ENCODE peak calls at places on chromosomes 2 and 18, in nine cellular contexts. One of them, this sample, is unnamed.

GRCh38 chr18:44786697-44787096 is 106.0 kb downstream of the SETBP1 start:
- DNase-seq in Peyer's patch: no peak
- DNase-seq in heart left ventricle: no peak
- DNase-seq in SK-N-MC: no peak
- DNase-seq in fibroblast of pulmonary artery: no peak
- DNase-seq in sigmoid colon: no peak
- DNase-seq in mesendoderm: no peak
- DNase-seq in A549: no peak
- DNase-seq in uterus: no peak
- DNase-seq in this sample: no peak

GRCh38 chr2:27304488-27305240 is 3.6 kb downstream of the UCN start:
- DNase-seq in sigmoid colon: no peak
- DNase-seq in fibroblast of pulmonary artery: no peak
- DNase-seq in uterus: no peak
- DNase-seq in SK-N-MC: no peak
- DNase-seq in A549: no peak
- DNase-seq in heart left ventricle: no peak
- DNase-seq in Peyer's patch: no peak
- DNase-seq in mesendoderm: no peak
- DNase-seq in this sample: no peak

GRCh38 chr18:616380-616995 is 19.7 kb downstream of the CLUL1 start:
- DNase-seq in fibroblast of pulmonary artery: peak
- DNase-seq in A549: peak
- DNase-seq in Peyer's patch: no peak
- DNase-seq in SK-N-MC: no peak
- DNase-seq in uterus: no peak
- DNase-seq in heart left ventricle: no peak
- DNase-seq in sigmoid colon: no peak
- DNase-seq in mesendoderm: peak
- DNase-seq in this sample: peak

GRCh38 chr2:1605659-1606400 is 138.5 kb downstream of the PXDN start:
- DNase-seq in Peyer's patch: no peak
- DNase-seq in sigmoid colon: peak
- DNase-seq in mesendoderm: peak
- DNase-seq in uterus: no peak
- DNase-seq in heart left ventricle: peak
- DNase-seq in fibroblast of pulmonary artery: peak
- DNase-seq in SK-N-MC: no peak
- DNase-seq in A549: no peak
- DNase-seq in this sample: no peak

GRCh38 chr2:176997074-176997791 is 215.4 kb upstream of the HNRNPA3 start:
- DNase-seq in fibroblast of pulmonary artery: peak
- DNase-seq in SK-N-MC: no peak
- DNase-seq in mesendoderm: no peak
- DNase-seq in heart left ventricle: no peak
- DNase-seq in A549: peak
- DNase-seq in Peyer's patch: peak
- DNase-seq in sigmoid colon: no peak
- DNase-seq in uterus: no peak
- DNase-seq in this sample: peak

GRCh38 chr2:127064642-127065250 is 42.2 kb downstream of the BIN1 start:
- DNase-seq in SK-N-MC: no peak
- DNase-seq in Peyer's patch: peak
- DNase-seq in mesendoderm: peak
- DNase-seq in heart left ventricle: peak
- DNase-seq in A549: peak
- DNase-seq in fibroblast of pulmonary artery: peak
- DNase-seq in uterus: peak
- DNase-seq in sigmoid colon: peak
- DNase-seq in this sample: peak

GRCh38 chr2:171436307-171436706 is 2.3 kb downstream of the DCAF17 start:
- DNase-seq in uterus: no peak
- DNase-seq in A549: peak
- DNase-seq in sigmoid colon: no peak
- DNase-seq in mesendoderm: no peak
- DNase-seq in Peyer's patch: no peak
- DNase-seq in SK-N-MC: no peak
- DNase-seq in fibroblast of pulmonary artery: peak
- DNase-seq in heart left ventricle: no peak
- DNase-seq in this sample: no peak

GRCh38 chr2:58710795-58711279 is 469.7 kb upstream of the FANCL start:
- DNase-seq in sigmoid colon: peak
- DNase-seq in fibroblast of pulmonary artery: no peak
- DNase-seq in heart left ventricle: no peak
- DNase-seq in mesendoderm: no peak
- DNase-seq in Peyer's patch: peak
- DNase-seq in SK-N-MC: no peak
- DNase-seq in A549: no peak
- DNase-seq in uterus: no peak
- DNase-seq in this sample: peak

GRCh38 chr2:99670768-99671734 is 181.2 kb upstream of the REV1 start:
- DNase-seq in heart left ventricle: peak
- DNase-seq in Peyer's patch: no peak
- DNase-seq in uterus: no peak
- DNase-seq in sigmoid colon: no peak
- DNase-seq in SK-N-MC: no peak
- DNase-seq in A549: no peak
- DNase-seq in fibroblast of pulmonary artery: no peak
- DNase-seq in mesendoderm: peak
- DNase-seq in this sample: no peak

GRCh38 chr2:134079373-134079772 is 174.5 kb upstream of the MGAT5 start:
- DNase-seq in Peyer's patch: no peak
- DNase-seq in uterus: no peak
- DNase-seq in heart left ventricle: no peak
- DNase-seq in sigmoid colon: no peak
- DNase-seq in mesendoderm: no peak
- DNase-seq in A549: no peak
- DNase-seq in SK-N-MC: no peak
- DNase-seq in fibroblast of pulmonary artery: no peak
- DNase-seq in this sample: no peak

GRCh38 chr2:118857677-118858484 is 10.4 kb upstream of the EN1 start:
- DNase-seq in fibroblast of pulmonary artery: no peak
- DNase-seq in mesendoderm: peak
- DNase-seq in Peyer's patch: no peak
- DNase-seq in uterus: no peak
- DNase-seq in SK-N-MC: no peak
- DNase-seq in heart left ventricle: no peak
- DNase-seq in sigmoid colon: no peak
- DNase-seq in A549: no peak
- DNase-seq in this sample: no peak

GRCh38 chr2:134411279-134411827 is 157.5 kb downstream of the MGAT5 start:
- DNase-seq in fibroblast of pulmonary artery: no peak
- DNase-seq in sigmoid colon: no peak
- DNase-seq in heart left ventricle: no peak
- DNase-seq in SK-N-MC: no peak
- DNase-seq in mesendoderm: no peak
- DNase-seq in Peyer's patch: no peak
- DNase-seq in uterus: no peak
- DNase-seq in A549: no peak
- DNase-seq in this sample: no peak

GRCh38 chr2:173148520-173148919 is 72.9 kb downstream of the MAP3K20 start:
- DNase-seq in Peyer's patch: no peak
- DNase-seq in uterus: no peak
- DNase-seq in SK-N-MC: no peak
- DNase-seq in fibroblast of pulmonary artery: peak
- DNase-seq in heart left ventricle: no peak
- DNase-seq in mesendoderm: no peak
- DNase-seq in A549: no peak
- DNase-seq in sigmoid colon: no peak
- DNase-seq in this sample: no peak

GRCh38 chr2:105929506-105929905 is 184.8 kb downstream of the NCK2 start:
- DNase-seq in fibroblast of pulmonary artery: peak
- DNase-seq in mesendoderm: no peak
- DNase-seq in SK-N-MC: no peak
- DNase-seq in heart left ventricle: no peak
- DNase-seq in A549: no peak
- DNase-seq in Peyer's patch: peak
- DNase-seq in uterus: no peak
- DNase-seq in sigmoid colon: no peak
- DNase-seq in this sample: no peak

GRCh38 chr2:60742419-60742818 is 13.6 kb upstream of the PAPOLG start:
- DNase-seq in mesendoderm: no peak
- DNase-seq in uterus: no peak
- DNase-seq in heart left ventricle: no peak
- DNase-seq in Peyer's patch: no peak
- DNase-seq in fibroblast of pulmonary artery: no peak
- DNase-seq in SK-N-MC: no peak
- DNase-seq in A549: no peak
- DNase-seq in sigmoid colon: no peak
- DNase-seq in this sample: no peak

GRCh38 chr2:72136349-72136748 is 11.3 kb downstream of the CYP26B1 start:
- DNase-seq in A549: no peak
- DNase-seq in mesendoderm: no peak
- DNase-seq in sigmoid colon: no peak
- DNase-seq in heart left ventricle: no peak
- DNase-seq in uterus: no peak
- DNase-seq in Peyer's patch: no peak
- DNase-seq in SK-N-MC: no peak
- DNase-seq in fibroblast of pulmonary artery: no peak
- DNase-seq in this sample: no peak

GRCh38 chr18:39951321-39951720 is 2003.7 kb upstream of the PIK3C3 start:
- DNase-seq in A549: no peak
- DNase-seq in fibroblast of pulmonary artery: peak
- DNase-seq in heart left ventricle: no peak
- DNase-seq in mesendoderm: no peak
- DNase-seq in uterus: no peak
- DNase-seq in Peyer's patch: no peak
- DNase-seq in sigmoid colon: no peak
- DNase-seq in SK-N-MC: no peak
- DNase-seq in this sample: no peak

GRCh38 chr2:25912851-25913695 is 34.8 kb upstream of the ASXL2 start:
- DNase-seq in mesendoderm: peak
- DNase-seq in heart left ventricle: no peak
- DNase-seq in A549: no peak
- DNase-seq in uterus: no peak
- DNase-seq in sigmoid colon: no peak
- DNase-seq in Peyer's patch: no peak
- DNase-seq in SK-N-MC: peak
- DNase-seq in fibroblast of pulmonary artery: peak
- DNase-seq in this sample: no peak
- H3K4me3 ChIP-seq in mesendoderm: no peak
- H3K4me3 ChIP-seq in heart left ventricle: no peak
- H3K4me3 ChIP-seq in A549: no peak
- H3K4me3 ChIP-seq in uterus: no peak
- H3K4me3 ChIP-seq in sigmoid colon: no peak
- H3K4me3 ChIP-seq in Peyer's patch: no peak
- H3K4me3 ChIP-seq in SK-N-MC: peak
- H3K4me3 ChIP-seq in fibroblast of pulmonary artery: no peak
- H3K4me3 ChIP-seq in this sample: no peak

GRCh38 chr18:63160172-63160995 is 159.2 kb downstream of the BCL2 start:
- DNase-seq in heart left ventricle: no peak
- DNase-seq in A549: no peak
- DNase-seq in fibroblast of pulmonary artery: no peak
- DNase-seq in uterus: no peak
- DNase-seq in SK-N-MC: no peak
- DNase-seq in sigmoid colon: no peak
- DNase-seq in mesendoderm: no peak
- DNase-seq in Peyer's patch: no peak
- DNase-seq in this sample: no peak
- H3K4me3 ChIP-seq in heart left ventricle: no peak
- H3K4me3 ChIP-seq in A549: no peak
- H3K4me3 ChIP-seq in fibroblast of pulmonary artery: no peak
- H3K4me3 ChIP-seq in uterus: no peak
- H3K4me3 ChIP-seq in SK-N-MC: no peak
- H3K4me3 ChIP-seq in sigmoid colon: no peak
- H3K4me3 ChIP-seq in mesendoderm: no peak
- H3K4me3 ChIP-seq in Peyer's patch: no peak
- H3K4me3 ChIP-seq in this sample: no peak

GRCh38 chr2:101518470-101519172 is 43.7 kb upstream of the RFX8 start:
- DNase-seq in sigmoid colon: no peak
- DNase-seq in fibroblast of pulmonary artery: peak
- DNase-seq in Peyer's patch: no peak
- DNase-seq in A549: peak
- DNase-seq in SK-N-MC: no peak
- DNase-seq in heart left ventricle: peak
- DNase-seq in uterus: peak
- DNase-seq in mesendoderm: peak
- DNase-seq in this sample: peak
- H3K4me3 ChIP-seq in sigmoid colon: no peak
- H3K4me3 ChIP-seq in fibroblast of pulmonary artery: peak
- H3K4me3 ChIP-seq in Peyer's patch: no peak
- H3K4me3 ChIP-seq in A549: peak
- H3K4me3 ChIP-seq in SK-N-MC: no peak
- H3K4me3 ChIP-seq in heart left ventricle: no peak
- H3K4me3 ChIP-seq in uterus: no peak
- H3K4me3 ChIP-seq in mesendoderm: no peak
- H3K4me3 ChIP-seq in this sample: no peak

GRCh38 chr2:231717281-231718180 is 9.2 kb downstream of the PTMA start:
- DNase-seq in fibroblast of pulmonary artery: peak
- DNase-seq in uterus: no peak
- DNase-seq in heart left ventricle: no peak
- DNase-seq in sigmoid colon: peak
- DNase-seq in A549: peak
- DNase-seq in SK-N-MC: peak
- DNase-seq in Peyer's patch: no peak
- DNase-seq in mesendoderm: peak
- DNase-seq in this sample: peak
- H3K4me3 ChIP-seq in fibroblast of pulmonary artery: no peak
- H3K4me3 ChIP-seq in uterus: no peak
- H3K4me3 ChIP-seq in heart left ventricle: no peak
- H3K4me3 ChIP-seq in sigmoid colon: no peak
- H3K4me3 ChIP-seq in A549: no peak
- H3K4me3 ChIP-seq in SK-N-MC: peak
- H3K4me3 ChIP-seq in Peyer's patch: no peak
- H3K4me3 ChIP-seq in mesendoderm: no peak
- H3K4me3 ChIP-seq in this sample: peak

DNA sequence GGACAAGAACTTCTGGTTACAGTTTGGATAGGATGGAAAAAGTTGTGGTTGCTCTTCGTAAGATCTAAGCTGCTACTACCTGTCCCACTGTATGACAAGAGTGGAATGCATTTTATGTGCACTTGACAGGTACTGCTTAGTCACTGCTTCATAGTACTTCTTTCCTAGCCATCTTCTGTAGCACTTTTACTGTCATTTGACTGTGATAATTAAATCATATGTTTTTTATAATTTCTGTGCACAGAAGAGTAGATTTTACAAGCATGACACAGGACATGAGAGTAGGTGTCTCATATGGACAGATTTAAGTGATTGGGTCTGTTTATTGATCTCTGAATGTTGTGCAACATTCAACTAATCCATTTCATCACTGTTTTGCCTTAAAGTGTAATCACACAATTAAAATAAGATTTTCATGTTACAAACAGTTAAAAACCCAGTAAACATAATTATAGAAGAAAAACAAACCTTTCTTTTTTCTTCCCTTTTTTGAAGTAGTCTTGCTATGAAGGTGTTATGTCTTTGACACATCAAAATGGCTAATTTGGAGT is 2.9 kb downstream of the SPATS2L start:
- DNase-seq in sigmoid colon: no peak
- DNase-seq in A549: no peak
- DNase-seq in uterus: no peak
- DNase-seq in fibroblast of pulmonary artery: no peak
- DNase-seq in heart left ventricle: no peak
- DNase-seq in SK-N-MC: no peak
- DNase-seq in Peyer's patch: no peak
- DNase-seq in mesendoderm: no peak
- DNase-seq in this sample: no peak
- H3K4me3 ChIP-seq in sigmoid colon: no peak
- H3K4me3 ChIP-seq in A549: no peak
- H3K4me3 ChIP-seq in uterus: no peak
- H3K4me3 ChIP-seq in fibroblast of pulmonary artery: peak
- H3K4me3 ChIP-seq in heart left ventricle: no peak
- H3K4me3 ChIP-seq in SK-N-MC: no peak
- H3K4me3 ChIP-seq in Peyer's patch: no peak
- H3K4me3 ChIP-seq in mesendoderm: peak
- H3K4me3 ChIP-seq in this sample: no peak

GRCh38 chr18:9091066-9091476 is 11.4 kb upstream of the NDUFV2 start:
- DNase-seq in SK-N-MC: no peak
- DNase-seq in A549: no peak
- DNase-seq in sigmoid colon: no peak
- DNase-seq in uterus: no peak
- DNase-seq in heart left ventricle: no peak
- DNase-seq in fibroblast of pulmonary artery: no peak
- DNase-seq in Peyer's patch: no peak
- DNase-seq in mesendoderm: no peak
- DNase-seq in this sample: no peak
- H3K4me3 ChIP-seq in SK-N-MC: no peak
- H3K4me3 ChIP-seq in A549: no peak
- H3K4me3 ChIP-seq in sigmoid colon: no peak
- H3K4me3 ChIP-seq in uterus: no peak
- H3K4me3 ChIP-seq in heart left ventricle: no peak
- H3K4me3 ChIP-seq in fibroblast of pulmonary artery: no peak
- H3K4me3 ChIP-seq in Peyer's patch: no peak
- H3K4me3 ChIP-seq in mesendoderm: no peak
- H3K4me3 ChIP-seq in this sample: no peak

This sample was measured in NB4.